ENCODE peak calls at places on chromosomes 7 and 10, in five cellular contexts. M, G, D, Y and K are unnamed samples.

GRCh38 chr10:97849491-97850402 is at the start of gene GOLGA7B:
- DNase-seq in Y (peak), G (no peak), M (no peak), D (no peak), K (peak)

GRCh38 chr7:135249901-135250300 is 16.3 kb downstream of the STRA8 start:
- DNase-seq in Y (no peak), M (no peak), G (no peak), D (no peak), K (no peak)

GRCh38 chr10:50511512-50512213 is 112.1 kb downstream of the SGMS1 start:
- DNase-seq in M (no peak), Y (no peak), D (no peak), G (no peak), K (no peak)

GRCh38 chr7:116633131-116633988 is 38.6 kb upstream of the MET start:
- DNase-seq in D (no peak), M (no peak), G (no peak), Y (no peak), K (no peak)

GRCh38 chr7:154171422-154171821 is 119.2 kb downstream of the DPP6 start:
- DNase-seq in M (no peak), Y (no peak), D (no peak), G (no peak), K (no peak)

GRCh38 chr7:5766321-5766761 is 15.1 kb downstream of the RNF216 start:
- DNase-seq in M (no peak), D (no peak), G (no peak), Y (no peak), K (no peak)

GRCh38 chr10:48885376-48885775 is 54.3 kb downstream of the LRRC18 start:
- DNase-seq in Y (no peak), M (no peak), G (no peak), D (no peak), K (no peak)

GRCh38 chr10:47359626-47360418 is 11.7 kb downstream of the RBP3 start:
- DNase-seq in M (no peak), D (no peak), Y (no peak), G (no peak), K (no peak)

GRCh38 chr7:94632338-94633024 is 23.5 kb downstream of the SGCE start:
- DNase-seq in M (no peak), G (no peak), Y (no peak), D (peak), K (no peak)

GRCh38 chr10:100653957-100654834 is 91.2 kb upstream of the PAX2 start:
- DNase-seq in D (no peak), M (no peak), Y (no peak), G (peak), K (no peak)

GRCh38 chr10:61140765-61141392 is 196.9 kb upstream of the RHOBTB1 start:
- DNase-seq in D (peak), G (no peak), Y (no peak), M (peak), K (no peak)

GRCh38 chr7:47458057-47458456 is 123.9 kb downstream of the TNS3 start:
- DNase-seq in M (no peak), Y (no peak), G (no peak), D (no peak), K (no peak)

GRCh38 chr7:29764227-29764626 is 42.1 kb upstream of the WIPF3 start:
- DNase-seq in D (no peak), M (no peak), G (no peak), Y (no peak), K (no peak)

GRCh38 chr7:101747758-101748345 is 69.6 kb upstream of the CUX1 start:
- DNase-seq in M (no peak), Y (no peak), G (no peak), D (no peak), K (no peak)

GRCh38 chr7:519429-519973 is at the start of gene PDGFA:
- DNase-seq in D (no peak), M (no peak), Y (no peak), G (no peak), K (peak)

GRCh38 chr10:102781089-102781920 is 37.6 kb downstream of the WBP1L start:
- DNase-seq in G (no peak), Y (no peak), M (no peak), D (no peak), K (no peak)

GRCh38 chr7:127885843-127886242 is 145.4 kb downstream of the LRRC4 start:
- DNase-seq in M (peak), D (peak), Y (no peak), G (no peak), K (no peak)